ENCODE peak calls at places on chromosome 11, in nine cellular contexts. T is aorta; A is kidney; O is RWPE1; K is neuronal stem cell; H is ovary; F is testis; I is CD4-positive, alpha-beta T cell; V is cardiac muscle cell. J is an unnamed sample.

GRCh38 chr11:103940542-103940941 is 95.9 kb upstream of the DDI1 start:
- DNase-seq in H (no peak), K (no peak), F (no peak), V (no peak), A (no peak), I (no peak), T (no peak), O (peak), J (no peak)

GRCh38 chr11:27291954-27292641 is 70.9 kb downstream of the CCDC34 start:
- DNase-seq in F (no peak), O (no peak), V (no peak), K (no peak), H (no peak), A (no peak), I (no peak), T (no peak), J (no peak)

GRCh38 chr11:86569109-86569508 is 103.3 kb downstream of the ME3 start:
- DNase-seq in T (no peak), K (no peak), A (no peak), F (no peak), O (no peak), I (no peak), V (no peak), H (no peak), J (no peak)

GRCh38 chr11:8318536-8318935 is 54.9 kb upstream of the LMO1 start:
- DNase-seq in H (no peak), K (no peak), F (no peak), V (peak), O (no peak), A (no peak), I (no peak), T (peak), J (no peak)

GRCh38 chr11:69337211-69337721 is 43.3 kb downstream of the MYEOV start:
- DNase-seq in T (no peak), F (no peak), I (peak), O (no peak), H (no peak), A (no peak), V (no peak), K (no peak), J (no peak)

GRCh38 chr11:9565822-9566560 is 7.5 kb upstream of the WEE1 start:
- DNase-seq in T (no peak), H (peak), O (peak), A (no peak), V (peak), F (no peak), K (peak), I (peak), J (no peak)

GRCh38 chr11:7869467-7869866 is 61.6 kb downstream of the OR10A6 start:
- DNase-seq in V (peak), T (no peak), I (no peak), H (no peak), A (no peak), O (no peak), K (no peak), F (no peak), J (no peak)

GRCh38 chr11:34468209-34468841 is 29.6 kb downstream of the CAT start:
- DNase-seq in I (peak), T (no peak), H (no peak), A (no peak), K (no peak), O (peak), V (peak), F (peak), J (no peak)

GRCh38 chr11:27468209-27468608 is 4.4 kb downstream of the LGR4 start:
- DNase-seq in H (no peak), F (no peak), K (no peak), V (peak), I (no peak), A (no peak), T (no peak), O (peak), J (no peak)

GRCh38 chr11:1531418-1531817 is 40.7 kb downstream of the DUSP8 start:
- DNase-seq in O (peak), F (no peak), K (no peak), A (no peak), H (no peak), I (no peak), T (no peak), V (no peak), J (no peak)

GRCh38 chr11:1531961-1532586 is 40.0 kb downstream of the DUSP8 start:
- DNase-seq in V (no peak), A (no peak), F (no peak), K (no peak), H (no peak), I (no peak), O (peak), T (peak), J (no peak)

GRCh38 chr11:1529774-1530173 is 42.3 kb downstream of the DUSP8 start:
- DNase-seq in V (no peak), K (no peak), O (no peak), I (no peak), F (no peak), H (no peak), A (no peak), T (no peak), J (no peak)

GRCh38 chr11:1529286-1529685 is 42.7 kb upstream of the MOB2 start:
- DNase-seq in I (no peak), K (no peak), T (no peak), V (no peak), F (no peak), H (no peak), O (no peak), A (no peak), J (no peak)

GRCh38 chr11:1530686-1531256 is 41.3 kb downstream of the DUSP8 start:
- DNase-seq in V (no peak), I (no peak), K (no peak), O (no peak), F (no peak), A (no peak), H (no peak), T (no peak), J (no peak)
- H3K27ac ChIP-seq in V (no peak), I (no peak), K (no peak), O (peak), F (no peak), A (no peak), H (no peak), T (no peak), J (peak)

GRCh38 chr11:35558468-35558867 is 33.1 kb upstream of the PAMR1 start:
- DNase-seq in K (no peak), H (no peak), F (no peak), A (no peak), V (peak), T (no peak), I (no peak), O (no peak), J (no peak)
- H3K27ac ChIP-seq in K (no peak), H (no peak), F (no peak), A (no peak), V (no peak), T (peak), I (no peak), O (no peak), J (no peak)

DNA sequence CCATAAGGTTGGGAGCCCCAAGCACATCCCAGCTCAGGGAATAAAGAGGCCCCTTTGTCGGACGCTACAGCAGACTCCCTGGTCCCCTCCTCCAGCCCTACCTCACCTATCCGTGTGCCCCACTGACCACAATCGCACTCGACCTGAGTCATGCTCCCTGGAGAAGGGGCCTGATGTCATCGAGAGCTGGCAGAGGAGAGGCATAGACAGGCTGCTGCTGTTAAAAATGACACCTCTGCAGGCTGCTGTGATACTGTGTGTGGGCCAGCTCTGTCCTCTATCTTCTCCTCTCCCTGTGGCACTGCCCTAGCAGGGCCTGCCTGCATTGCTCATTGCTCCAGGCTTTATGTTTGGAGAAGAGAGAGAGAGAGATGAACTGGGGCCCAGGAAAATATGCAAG is 123.4 kb upstream of the SYT13 start:
- DNase-seq in I (no peak), O (no peak), F (no peak), T (no peak), K (no peak), H (no peak), A (no peak), V (no peak), J (no peak)
- H3K27ac ChIP-seq in I (no peak), O (no peak), F (no peak), T (no peak), K (no peak), H (no peak), A (no peak), V (no peak), J (no peak)

DNA sequence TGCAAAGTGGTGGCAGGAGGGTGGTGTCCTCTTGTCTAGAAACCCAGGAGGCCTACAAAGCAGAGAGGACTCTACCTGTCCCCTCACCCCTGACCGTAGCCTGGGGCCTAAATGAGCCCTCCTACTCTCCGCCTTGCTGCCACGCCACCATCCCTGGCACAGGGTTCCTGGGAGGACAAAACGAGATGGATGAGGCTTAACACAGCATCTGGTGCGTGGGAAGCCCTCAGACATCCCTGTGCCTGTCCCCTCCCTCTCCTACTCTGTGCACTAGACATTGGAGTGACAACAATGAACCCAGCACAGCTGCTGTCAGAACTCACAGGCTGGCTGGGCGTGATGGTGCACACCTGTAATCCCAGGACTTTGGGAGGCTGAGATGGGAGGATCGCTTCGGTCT is 36.4 kb upstream of the DKK3 start:
- DNase-seq in O (no peak), V (no peak), I (no peak), K (no peak), A (no peak), F (no peak), H (no peak), T (no peak), J (no peak)
- H3K27ac ChIP-seq in O (peak), V (no peak), I (no peak), K (no peak), A (no peak), F (no peak), H (no peak), T (peak), J (peak)

DNA sequence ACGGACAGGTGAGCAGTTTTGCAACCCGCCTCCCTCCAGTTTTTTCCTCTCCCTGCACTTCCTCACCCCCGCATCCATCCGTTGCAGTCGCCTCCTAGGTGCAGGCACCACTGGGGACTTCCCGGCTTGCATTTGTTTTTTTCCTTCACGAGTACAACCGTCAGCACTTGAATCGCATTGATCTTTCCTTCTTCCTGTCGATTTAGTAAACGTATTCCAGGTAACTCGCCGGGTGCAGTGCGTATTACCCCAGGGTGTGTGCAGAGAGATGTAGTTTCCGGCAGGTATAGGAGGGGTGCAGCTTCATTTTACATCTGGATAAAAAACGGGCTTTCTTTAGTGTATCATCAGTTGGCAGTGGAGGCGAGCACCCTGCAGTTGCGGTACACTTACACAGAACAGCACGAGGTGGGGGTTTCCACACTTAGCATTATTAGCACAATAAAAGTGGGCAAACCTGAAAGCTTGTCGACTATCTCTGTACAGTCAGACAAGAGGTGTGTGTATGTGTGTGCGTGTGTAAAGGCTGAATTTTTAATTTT is at the start of gene SORL1-AS1:
- DNase-seq in H (no peak), A (no peak), V (no peak), O (peak), I (peak), K (no peak), T (no peak), F (peak), J (no peak)
- H3K27ac ChIP-seq in H (no peak), A (peak), V (no peak), O (peak), I (peak), K (no peak), T (no peak), F (peak), J (peak)

GRCh38 chr11:111417011-111417765 is 38.1 kb upstream of the POU2AF1 start:
- DNase-seq in A (no peak), I (no peak), O (no peak), V (no peak), F (no peak), H (no peak), K (no peak), T (no peak), J (no peak)
- H3K27ac ChIP-seq in A (peak), I (no peak), O (no peak), V (no peak), F (peak), H (peak), K (no peak), T (peak), J (peak)

GRCh38 chr11:76589477-76589876 is 81.1 kb downstream of the LRRC32 start:
- DNase-seq in O (no peak), A (no peak), H (no peak), T (no peak), V (no peak), I (no peak), F (no peak), K (no peak), J (no peak)

GRCh38 chr11:76589945-76590630 is 80.5 kb downstream of the LRRC32 start:
- DNase-seq in O (no peak), H (no peak), V (no peak), T (no peak), K (no peak), I (no peak), F (no peak), A (no peak), J (no peak)

GRCh38 chr11:76587810-76588454 is 82.6 kb downstream of the LRRC32 start:
- DNase-seq in T (no peak), F (no peak), H (no peak), O (no peak), A (no peak), I (no peak), V (no peak), K (no peak), J (no peak)

GRCh38 chr11:76590631-76590950 is 80.0 kb downstream of the LRRC32 start:
- DNase-seq in O (no peak), H (no peak), I (no peak), K (no peak), T (no peak), V (no peak), A (no peak), F (no peak), J (no peak)

DNA sequence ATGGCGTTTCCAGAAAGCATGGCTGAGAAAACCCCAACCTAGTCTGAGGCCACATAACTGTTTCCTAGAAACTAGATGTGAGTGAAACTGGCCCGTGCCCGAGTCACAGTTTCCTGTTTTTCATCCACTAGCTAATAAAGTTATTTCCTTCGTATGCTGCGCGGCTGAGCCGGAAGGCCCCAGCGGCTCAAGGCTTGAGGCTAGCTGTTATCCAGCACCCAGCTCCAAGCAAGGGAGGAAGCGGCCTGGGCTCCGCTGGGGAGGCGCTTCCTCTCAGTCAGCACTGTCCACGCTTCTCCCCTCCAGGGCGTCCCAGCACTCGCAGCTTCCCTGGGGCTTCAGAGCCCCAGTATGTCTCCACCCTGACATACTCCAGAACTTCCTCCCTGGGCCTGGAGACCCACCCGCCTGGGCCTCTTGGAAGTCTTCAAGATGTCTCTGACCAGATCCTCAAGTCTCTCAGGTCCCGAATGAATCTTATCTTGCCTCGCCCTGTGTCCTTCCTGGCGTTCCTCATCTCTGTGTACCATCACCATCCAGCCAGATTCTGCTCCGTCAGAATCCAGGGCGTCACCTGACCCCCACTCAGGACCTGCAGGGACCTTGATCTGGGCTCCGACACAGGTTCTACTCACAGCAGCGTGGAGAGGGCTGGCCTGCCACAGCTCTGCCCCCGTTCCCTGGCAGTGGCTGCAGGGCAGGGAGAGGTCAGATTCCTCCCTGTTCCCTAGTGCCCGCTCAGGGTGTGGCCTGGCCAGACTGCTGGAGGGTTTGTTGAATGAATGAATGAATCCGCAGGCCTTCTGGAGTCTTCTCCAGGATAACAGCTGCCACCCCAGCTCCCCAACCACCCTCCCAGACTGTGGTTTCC is 81.9 kb downstream of the LRRC32 start:
- DNase-seq in V (peak), A (peak), K (no peak), I (no peak), T (no peak), O (no peak), F (no peak), H (no peak), J (no peak)
- H3K27ac ChIP-seq in V (no peak), A (peak), K (no peak), I (no peak), T (no peak), O (no peak), F (peak), H (no peak), J (peak)

DNA sequence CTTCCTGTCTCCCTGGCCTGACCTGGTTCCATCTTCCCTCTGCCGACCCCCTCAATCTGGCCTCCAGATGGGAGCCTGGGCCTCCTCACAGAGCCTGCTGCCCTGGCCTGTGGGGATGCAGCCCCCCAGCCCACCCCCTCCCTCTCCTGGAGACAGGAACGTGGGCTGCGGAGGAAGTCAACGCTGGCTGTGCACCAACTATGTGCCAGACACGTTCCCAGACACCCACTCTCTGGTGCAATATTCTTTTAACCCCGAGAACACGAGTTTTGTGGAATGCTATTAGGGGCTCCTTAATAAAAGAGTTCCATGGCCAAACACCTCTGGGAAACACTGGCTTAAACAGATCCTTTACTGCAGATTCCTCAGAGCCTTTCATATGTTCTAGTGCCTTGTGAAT is 15.9 kb downstream of the WNT11 start:
- DNase-seq in K (no peak), F (no peak), O (no peak), T (no peak), H (no peak), A (no peak), V (peak), I (no peak), J (no peak)
- H3K27ac ChIP-seq in K (no peak), F (no peak), O (no peak), T (no peak), H (no peak), A (no peak), V (no peak), I (no peak), J (no peak)

J was measured in esophagus squamous epithelium.